ENCODE peak calls at places on chromosomes 2 and 18, in eight cellular contexts. B is NCI-H748 treated with DMSO at 0.1 percent for 48 hours; K is GM03348; Q is activated T-helper 1 cell treated with Interleukin-2 at 50 U/mL for 16 hours; L is CD4-positive, alpha-beta memory T cell; X is substantia nigra; M is endothelial cell of umbilical vein; E is iris pigment epithelial cell. R is an unnamed sample.

GRCh38 chr2:45342-46130 is 769 bp downstream of the FAM110C start:
- DNase-seq in L (peak; percentile 8), E (no peak), Q (no peak), X (no peak), M (no peak), B (no peak), K (no peak), R (no peak)

GRCh38 chr2:86022661-86023365 is 82.9 kb downstream of the POLR1A start:
- DNase-seq in X (no peak), B (no peak), M (no peak), Q (no peak), K (no peak), E (no peak), L (no peak), R (no peak)

GRCh38 chr2:178199334-178199733 is 5.0 kb downstream of the OSBPL6 start:
- DNase-seq in M (no peak), E (no peak), Q (no peak), X (no peak), L (no peak), K (no peak), B (no peak), R (no peak)

GRCh38 chr2:166180951-166181812 is 53.4 kb upstream of the SCN1A start:
- DNase-seq in B (peak; percentile 78), E (peak; percentile 58), X (no peak), L (no peak), K (peak; percentile 64), Q (no peak), M (peak; percentile 65), R (no peak)

GRCh38 chr2:101329026-101329425 is 20.5 kb upstream of the RNF149 start:
- DNase-seq in B (no peak), Q (no peak), E (no peak), X (no peak), M (no peak), L (peak; percentile 37), K (no peak), R (no peak)

GRCh38 chr18:32480581-32480980 is 9.9 kb upstream of the GAREM1 start:
- DNase-seq in L (no peak), B (no peak), K (no peak), M (no peak), X (no peak), E (no peak), Q (no peak), R (no peak)

GRCh38 chr2:11257078-11257477 is 87.4 kb downstream of the ROCK2 start:
- DNase-seq in M (no peak), L (no peak), E (no peak), Q (no peak), K (no peak), B (no peak), X (no peak), R (no peak)

GRCh38 chr18:39424261-39424660 is 1858.7 kb upstream of the CELF4 start:
- DNase-seq in Q (no peak), K (no peak), B (no peak), X (no peak), L (no peak), M (no peak), E (no peak), R (no peak)

GRCh38 chr2:231661422-231662027 is 46.8 kb upstream of the PTMA start:
- DNase-seq in K (no peak), E (no peak), M (no peak), L (no peak), X (no peak), B (no peak), Q (no peak), R (no peak)

GRCh38 chr2:157696036-157696435 is 67.4 kb upstream of the ACVR1C start:
- DNase-seq in X (no peak), Q (no peak), M (no peak), K (peak; percentile 26), B (no peak), E (peak; percentile 26), L (no peak), R (no peak)

GRCh38 chr2:79876430-79876829 is 363.6 kb downstream of the CTNNA2 start:
- DNase-seq in X (no peak), Q (no peak), L (no peak), B (no peak), K (peak; percentile 35), E (peak; percentile 4), M (no peak), R (no peak)